ENCODE peak calls at places on chromosomes 6 and 20, in six cellular contexts. Y is psoas muscle, A is cardiac muscle cell, O is testis, P is left lung, F is endothelial cell of umbilical vein. W is an unnamed sample.

GRCh38 chr6:41894366-41895299 is 542 bp downstream of the USP49 start:
- DNase-seq in Y (no peak), A (peak; percentile 25), O (no peak), F (peak; percentile 14), P (no peak), W (no peak)

GRCh38 chr6:95266537-95267258 is 310.6 kb upstream of the MANEA start:
- DNase-seq in F (no peak), O (no peak), A (no peak), Y (no peak), P (no peak), W (no peak)

GRCh38 chr6:157975456-157975855 is 6.2 kb upstream of the SYNJ2 start:
- DNase-seq in F (no peak), A (no peak), P (no peak), O (no peak), Y (no peak), W (no peak)

GRCh38 chr20:58389324-58389967 is 417 bp downstream of the VAPB start:
- DNase-seq in O (peak; percentile 42), P (peak; percentile 39), Y (no peak), F (peak; percentile 39), A (peak; percentile 57), W (no peak)

GRCh38 chr6:139538366-139538765 is 163.9 kb upstream of the CITED2 start:
- DNase-seq in F (peak; percentile 83), P (no peak), A (no peak), Y (no peak), O (no peak), W (no peak)

GRCh38 chr6:122265755-122266154 is 133.7 kb upstream of the HSF2 start:
- DNase-seq in A (no peak), P (no peak), O (no peak), F (no peak), Y (no peak), W (no peak)

GRCh38 chr6:105886066-105886811 is 199.9 kb upstream of the PRDM1 start:
- DNase-seq in A (no peak), F (no peak), O (no peak), P (no peak), Y (no peak), W (no peak)

GRCh38 chr20:17654649-17655285 is 27.3 kb downstream of the RRBP1 start:
- DNase-seq in Y (peak; percentile 65), A (peak; percentile 66), P (peak; percentile 29), F (peak; percentile 66), O (peak; percentile 60), W (no peak)

GRCh38 chr6:152267967-152268845 is 369.0 kb downstream of the SYNE1 start:
- DNase-seq in F (peak; percentile 52), O (no peak), Y (no peak), P (no peak), A (peak; percentile 49), W (no peak)

GRCh38 chr6:163300838-163301237 is 113.7 kb upstream of the QKI start:
- DNase-seq in Y (no peak), P (no peak), O (no peak), A (no peak), F (no peak), W (no peak)

GRCh38 chr20:19815553-19815991 is 57.5 kb downstream of the RIN2 start:
- DNase-seq in O (no peak), Y (peak; percentile 62), P (no peak), F (peak; percentile 98), A (no peak), W (peak; percentile 96)

GRCh38 chr6:117615981-117616961 is 14.0 kb upstream of the GOPC start:
- DNase-seq in A (no peak), F (no peak), P (no peak), Y (no peak), O (no peak), W (peak; percentile 24)

GRCh38 chr6:35310265-35310831 is 12.7 kb downstream of the DEF6 start:
- DNase-seq in Y (no peak), O (no peak), F (no peak), A (no peak), P (no peak), W (no peak)

GRCh38 chr6:48994811-48995210 is 468.2 kb downstream of the MMUT start:
- DNase-seq in Y (no peak), F (no peak), O (no peak), A (no peak), P (no peak), W (no peak)

GRCh38 chr6:95578106-95578410 is 723 bp downstream of the MANEA start:
- DNase-seq in P (no peak), A (no peak), Y (no peak), O (no peak), F (no peak), W (no peak)

GRCh38 chr6:167565884-167566491 is 241.1 kb downstream of the TTLL2 start:
- DNase-seq in F (no peak), Y (no peak), A (peak; percentile 84), P (no peak), O (peak; percentile 93), W (no peak)

GRCh38 chr6:45965007-45965406 is 50.7 kb downstream of the CLIC5 start:
- DNase-seq in F (no peak), O (no peak), Y (no peak), P (no peak), A (no peak), W (no peak)

GRCh38 chr6:151196571-151196970 is 43.2 kb upstream of the AKAP12 start:
- DNase-seq in A (no peak), F (no peak), P (no peak), O (peak; percentile 49), Y (peak; percentile 57), W (peak; percentile 26)

GRCh38 chr20:63736893-63737689 is 627 bp downstream of the LIME1 start:
- DNase-seq in A (no peak), O (no peak), Y (peak; percentile 60), F (no peak), P (no peak), W (no peak)
- H3K4me3 ChIP-seq in A (no peak overlapping the region), O (no peak overlapping the region), Y (peak overlapping the region; percentile 25), F (no peak overlapping the region), P (no peak overlapping the region), W (no peak overlapping the region)

GRCh38 chr6:93418448-93419303 is 683 bp downstream of the EPHA7 start:
- DNase-seq in F (peak; percentile 47), P (no peak), Y (peak; percentile 42), O (peak; percentile 60), A (peak; percentile 86), W (no peak)
- TF ChIP-seq CTCF in F (no peak), P (no peak), Y (no peak), O (no peak), A (peak; percentile 21), W (no peak)

GRCh38 chr6:11538049-11538798 is 675 bp downstream of the TMEM170B start:
- DNase-seq in A (peak; percentile 56), Y (peak; percentile 60), P (peak; percentile 51), O (peak; percentile 36), F (peak; percentile 29), W (no peak)

GRCh38 chr6:11537229-11538048 is at the start of gene TMEM170B:
- DNase-seq in A (peak; percentile 96), Y (peak; percentile 98), F (peak; percentile 93), P (peak; percentile 95), O (peak; percentile 95), W (no peak)

GRCh38 chr6:11535801-11536230 is 1.7 kb upstream of the TMEM170B start:
- DNase-seq in O (no peak), P (no peak), A (peak; percentile 30), F (peak; percentile 90), Y (no peak), W (no peak)

GRCh38 chr6:11538799-11539468 is 1.4 kb downstream of the TMEM170B start:
- DNase-seq in O (no peak), A (no peak), F (no peak), P (no peak), Y (no peak), W (no peak)

GRCh38 chr6:11536795-11537194 is 754 bp upstream of the TMEM170B start:
- DNase-seq in O (peak; percentile 20), F (no peak), A (peak; percentile 11), P (no peak), Y (no peak), W (no peak)
- H3K4me3 ChIP-seq in O (peak overlapping the region; percentile 97), F (peak overlapping the region; percentile 77), A (peak overlapping the region; percentile 84), P (peak overlapping the region; percentile 82), Y (peak overlapping the region; percentile 92), W (peak overlapping the region; percentile 63)

DNA sequence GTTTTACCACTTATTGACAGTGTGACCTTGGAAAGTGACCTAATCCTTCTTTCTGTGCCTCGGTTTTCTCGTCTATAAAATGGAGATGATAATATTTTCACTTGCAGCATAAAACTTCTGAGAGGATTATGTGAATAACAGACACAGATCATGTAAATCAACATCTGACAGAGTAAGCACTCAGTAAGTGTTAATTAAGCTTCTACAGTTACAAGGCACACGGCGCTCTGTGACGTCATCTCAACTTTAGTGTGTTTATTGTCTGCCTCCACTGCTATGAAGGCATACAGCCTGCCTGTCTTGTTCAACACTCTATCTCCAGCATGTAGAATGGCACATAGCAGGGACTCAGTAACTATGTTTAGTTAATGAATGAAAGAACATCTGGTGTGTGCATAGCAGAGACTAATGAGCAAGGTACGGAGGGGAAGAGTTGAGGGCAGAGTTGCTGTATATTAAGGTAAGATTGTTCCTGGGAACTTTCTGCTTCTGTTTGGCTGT is 66.5 kb upstream of the STMND1 start:
- DNase-seq in P (no peak), F (no peak), O (no peak), A (no peak), Y (no peak), W (no peak)
- TF ChIP-seq CTCF in P (no peak), F (no peak), O (no peak), A (no peak), Y (no peak), W (no peak)

DNA sequence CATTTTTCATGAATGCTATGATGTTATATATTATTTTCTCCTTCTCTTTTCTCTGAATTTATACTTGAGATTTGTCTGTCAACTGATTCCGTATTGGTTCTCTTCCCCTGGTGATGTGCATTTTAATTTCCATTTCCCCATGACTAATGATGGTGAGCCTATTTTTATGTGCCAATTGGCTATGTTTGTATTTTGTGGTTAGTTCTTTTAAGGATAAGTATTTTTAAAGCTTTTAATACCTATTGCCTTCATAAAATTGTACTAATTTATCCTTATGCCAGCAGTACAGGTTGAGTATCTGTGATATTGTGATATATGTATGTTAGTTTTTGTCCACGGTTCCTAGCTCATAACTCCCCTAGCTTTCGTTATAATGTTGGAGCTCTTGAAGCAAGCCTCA is 2.8 kb downstream of the POLH start:
- DNase-seq in O (no peak), A (no peak), Y (no peak), F (no peak), P (no peak), W (no peak)
- H3K4me3 ChIP-seq in O (no peak overlapping the region), A (no peak overlapping the region), Y (no peak overlapping the region), F (no peak overlapping the region), P (no peak overlapping the region), W (no peak overlapping the region)

GRCh38 chr6:134437376-134437775 is 119.5 kb upstream of the SGK1 start:
- DNase-seq in A (no peak), Y (no peak), P (peak; percentile 61), F (peak; percentile 23), O (no peak), W (no peak)
- TF ChIP-seq CTCF in A (no peak), Y (no peak), P (no peak), F (no peak), O (no peak), W (no peak)

GRCh38 chr6:156866181-156866862 is 89.1 kb downstream of the ARID1B start:
- DNase-seq in F (peak; percentile 43), O (no peak), P (no peak), A (no peak), Y (no peak), W (no peak)
- H3K4me3 ChIP-seq in F (no peak overlapping the region), O (no peak overlapping the region), P (no peak overlapping the region), A (no peak overlapping the region), Y (no peak overlapping the region), W (no peak overlapping the region)

DNA sequence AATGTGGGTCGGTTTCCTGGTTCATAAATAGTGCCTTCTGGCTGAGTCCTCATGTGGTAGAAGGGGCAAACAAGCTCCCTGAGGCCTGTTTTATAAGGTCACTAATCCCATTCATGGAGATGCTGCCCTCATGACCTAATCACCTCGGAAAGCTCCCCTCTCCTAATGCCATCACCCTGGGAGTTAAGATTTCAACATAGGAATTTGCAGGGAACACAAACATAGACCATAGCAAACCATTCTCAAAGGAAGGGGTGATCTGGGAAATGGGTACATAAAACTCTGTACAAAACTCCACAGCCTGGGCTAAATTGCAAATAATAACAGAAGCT is 1.5 kb upstream of the ADTRP start:
- DNase-seq in A (no peak), O (no peak), P (no peak), Y (no peak), F (no peak), W (no peak)
- TF ChIP-seq CTCF in A (no peak), O (no peak), P (no peak), Y (no peak), F (no peak), W (no peak)

W was measured in AG04449.